ENCODE peak calls at places on chromosomes 7 and 10, in four cellular contexts. M, I, W and H are unnamed samples.

GRCh38 chr10:91146146-91146545 is 74.3 kb upstream of the PCGF5 start:
- DNase-seq in M (no peak), I (no peak), W (no peak), H (no peak)

GRCh38 chr10:30830672-30831230 is 200.9 kb downstream of the ZNF438 start:
- DNase-seq in M (no peak), I (peak; percentile 58), W (no peak), H (no peak)

GRCh38 chr10:76939862-76940495 is 697.6 kb downstream of the KCNMA1 start:
- DNase-seq in M (peak; percentile 46), I (no peak), W (no peak), H (no peak)

GRCh38 chr7:94228678-94229077 is 166.0 kb upstream of the COL1A2 start:
- DNase-seq in M (no peak), I (no peak), W (no peak), H (no peak)

GRCh38 chr7:65832281-65832680 is 40.6 kb upstream of the VKORC1L1 start:
- DNase-seq in M (no peak), I (no peak), W (peak; percentile 43), H (peak; percentile 54)

GRCh38 chr10:124672181-124672638 is 72.0 kb downstream of the FAM53B start:
- DNase-seq in M (no peak), I (no peak), W (no peak), H (no peak)

GRCh38 chr10:123270806-123271205 is 116.6 kb downstream of the BUB3 start:
- DNase-seq in M (no peak), I (no peak), W (no peak), H (no peak)

GRCh38 chr7:139471740-139472353 is 11.6 kb downstream of the KLRG2 start:
- DNase-seq in M (no peak), I (no peak), W (no peak), H (no peak)

GRCh38 chr7:78139335-78139734 is 340.8 kb downstream of the PHTF2 start:
- DNase-seq in M (no peak), I (no peak), W (no peak), H (no peak)

GRCh38 chr10:73131295-73131694 is 21.0 kb downstream of the NUDT13 start:
- DNase-seq in M (peak; percentile 73), I (no peak), W (no peak), H (peak; percentile 75)

GRCh38 chr7:127348247-127348631 is 44.3 kb downstream of the ZNF800 start:
- DNase-seq in M (no peak), I (no peak), W (no peak), H (no peak)

GRCh38 chr10:123878666-123879311 is 12.8 kb downstream of the CPXM2 start:
- DNase-seq in M (no peak), I (no peak), W (no peak), H (no peak)

GRCh38 chr10:12391191-12391590 is 41.8 kb downstream of the CAMK1D start:
- DNase-seq in M (no peak), I (peak; percentile 20), W (no peak), H (no peak)

GRCh38 chr7:74059681-74060588 is 23.7 kb upstream of the LIMK1 start:
- DNase-seq in M (no peak), I (no peak), W (no peak), H (peak; percentile 86)

GRCh38 chr7:50339990-50340500 is 35.5 kb downstream of the IKZF1 start:
- DNase-seq in M (peak; percentile 49), I (no peak), W (no peak), H (no peak)

GRCh38 chr10:69088801-69089501 is 1.0 kb downstream of the SRGN start:
- DNase-seq in M (no peak), I (no peak), W (no peak), H (no peak)

GRCh38 chr10:97974526-97975525 is 55.6 kb downstream of the CRTAC1 start:
- DNase-seq in M (peak; percentile 13), I (no peak), W (no peak), H (no peak)

GRCh38 chr7:92889081-92889480 is 52.7 kb upstream of the CDK6 start:
- DNase-seq in M (no peak), I (no peak), W (no peak), H (no peak)

GRCh38 chr10:22504766-22505165 is 159.5 kb downstream of the SPAG6 start:
- DNase-seq in M (no peak), I (no peak), W (no peak), H (no peak)

GRCh38 chr7:129184979-129185670 is 3.3 kb upstream of the SMO start:
- DNase-seq in M (no peak), I (no peak), W (no peak), H (peak; percentile 94)

GRCh38 chr7:77328669-77329068 is 87.5 kb downstream of the GSAP start:
- DNase-seq in M (no peak), I (no peak), W (no peak), H (no peak)

GRCh38 chr7:45592230-45592991 is 18.2 kb downstream of the ADCY1 start:
- DNase-seq in M (no peak), I (peak; percentile 65), W (no peak), H (no peak)

GRCh38 chr10:114337510-114338462 is 66.5 kb downstream of the AFAP1L2 start:
- DNase-seq in M (no peak), I (no peak), W (no peak), H (no peak)

GRCh38 chr7:149753370-149754233 is 19.8 kb downstream of the ZNF467 start:
- DNase-seq in M (peak; percentile 24), I (no peak), W (peak; percentile 72), H (peak; percentile 38)

GRCh38 chr7:96993453-96993865 is 11.9 kb upstream of the DLX6 start:
- DNase-seq in M (no peak), I (no peak), W (no peak), H (no peak)

GRCh38 chr10:1434912-1435692 is 302.2 kb downstream of the ADARB2 start:
- DNase-seq in M (no peak), I (no peak), W (no peak), H (no peak)

GRCh38 chr7:121126801-121127534 is 138.5 kb downstream of the CPED1 start:
- DNase-seq in M (peak; percentile 24), I (no peak), W (no peak), H (peak; percentile 27)

GRCh38 chr7:27129729-27130539 is 623 bp downstream of the HOXA4 start:
- DNase-seq in M (no peak), I (no peak), W (peak; percentile 53), H (no peak)

GRCh38 chr7:39924122-39924521 is 25.9 kb upstream of the CDK13 start:
- DNase-seq in M (no peak), I (no peak), W (no peak), H (no peak)

GRCh38 chr10:31507427-31507826 is 188.4 kb downstream of the ZEB1 start:
- DNase-seq in M (no peak), I (no peak), W (no peak), H (no peak)

GRCh38 chr10:62723375-62723774 is 81.1 kb upstream of the ADO start:
- DNase-seq in M (no peak), I (no peak), W (no peak), H (no peak)

GRCh38 chr7:2873686-2874551 is 29.8 kb upstream of the GNA12 start:
- DNase-seq in M (no peak), I (no peak), W (peak; percentile 57), H (peak; percentile 95)

GRCh38 chr10:120514035-120514620 is 57.1 kb downstream of the PLPP4 start:
- DNase-seq in M (no peak), I (no peak), W (peak; percentile 83), H (peak; percentile 83)

GRCh38 chr10:120841522-120842189 is 9.5 kb upstream of the WDR11 start:
- DNase-seq in M (no peak), I (no peak), W (peak; percentile 28), H (no peak)

GRCh38 chr7:96076350-96076707 is 245.6 kb downstream of the SLC25A13 start:
- DNase-seq in M (no peak), I (no peak), W (no peak), H (no peak)

GRCh38 chr10:13102002-13102794 is 2.2 kb downstream of the OPTN start:
- DNase-seq in M (no peak), I (no peak), W (peak; percentile 31), H (no peak)